ENCODE peak calls at places on chromosomes 11 and 22, in five cellular contexts. D is HepG2, R is A549, K is IMR-90, E is K562. W is an unnamed sample.

GRCh38 chr11:73814812-73815211 is 27.1 kb downstream of the MRPL48 start:
- DNase-seq in R (no peak), D (no peak), K (no peak), E (no peak), W (no peak)

GRCh38 chr11:47394322-47395224 is 13.8 kb upstream of the SLC39A13 start:
- DNase-seq in K (peak; percentile 20), E (peak; percentile 67), D (peak; percentile 38), R (no peak), W (no peak)

GRCh38 chr11:104163100-104164027 is 583 bp downstream of the PDGFD start:
- DNase-seq in E (no peak), D (no peak), R (peak; percentile 15), K (peak; percentile 20), W (peak; percentile 61)

GRCh38 chr11:126436209-126436608 is 80.7 kb downstream of the ST3GAL4 start:
- DNase-seq in D (no peak), R (no peak), E (no peak), K (no peak), W (no peak)

GRCh38 chr11:30244255-30244654 is 13.4 kb downstream of the FSHB start:
- DNase-seq in R (peak; percentile 4), E (no peak), K (peak; percentile 58), D (no peak), W (no peak)

GRCh38 chr11:109864161-109864661 is 229.0 kb upstream of the ZC3H12C start:
- DNase-seq in K (no peak), E (no peak), D (no peak), R (no peak), W (no peak)

GRCh38 chr22:50665738-50666137 is 6.9 kb upstream of the SHANK3 start:
- DNase-seq in E (no peak), R (no peak), K (no peak), D (no peak), W (no peak)

GRCh38 chr11:61626580-61627380 is 45.9 kb upstream of the SYT7 start:
- DNase-seq in E (no peak), R (no peak), K (peak; percentile 36), D (peak; percentile 34), W (no peak)

GRCh38 chr11:59012106-59012941 is 73.0 kb downstream of the GLYATL1 start:
- DNase-seq in R (no peak), E (no peak), K (no peak), D (no peak), W (no peak)

GRCh38 chr11:134098566-134099184 is 29.8 kb downstream of the JAM3 start:
- DNase-seq in E (peak; percentile 2), R (no peak), D (peak; percentile 18), K (no peak), W (no peak)
- TF ChIP-seq MAFK in E (no peak), R (no peak), D (no peak), K (no peak), W (no peak)

DNA sequence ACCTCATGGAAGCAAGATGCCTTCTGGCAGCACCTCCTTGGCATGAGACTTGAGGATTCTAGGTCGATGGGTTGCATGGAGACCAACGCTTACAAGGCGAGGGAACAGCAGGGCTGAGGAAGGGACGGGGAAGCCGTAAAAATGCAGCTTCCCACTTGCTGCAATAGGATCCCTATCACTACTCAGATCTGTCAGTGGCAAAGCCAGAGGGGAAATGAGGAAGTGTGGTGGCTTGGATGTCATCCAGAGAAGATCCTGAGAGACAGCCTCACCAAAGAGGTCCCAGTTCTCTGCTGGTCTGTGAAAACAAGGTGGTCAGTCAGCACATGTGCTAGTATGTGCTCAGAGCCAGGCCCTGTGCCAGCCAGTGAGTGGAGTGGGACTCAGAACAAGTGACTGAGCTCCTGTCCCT is 22.2 kb downstream of the CYB5R2 start:
- DNase-seq in D (no peak), K (peak; percentile 13), E (peak; percentile 20), R (no peak), W (no peak)
- TF ChIP-seq MAFK in D (no peak), K (no peak), E (no peak), R (no peak), W (no peak)

GRCh38 chr11:82229346-82229745 is 504.3 kb downstream of the FAM181B start:
- DNase-seq in R (no peak), D (peak; percentile 12), K (no peak), E (peak; percentile 4), W (no peak)
- TF ChIP-seq MAFK in R (no peak), D (no peak), K (no peak), E (no peak), W (no peak)

GRCh38 chr22:47690586-47690985 is 928.1 kb downstream of the TBC1D22A start:
- DNase-seq in D (no peak), K (no peak), E (no peak), R (no peak), W (peak; percentile 22)

GRCh38 chr22:47691152-47691895 is 928.9 kb downstream of the TBC1D22A start:
- DNase-seq in K (no peak), R (no peak), D (no peak), E (no peak), W (no peak)

GRCh38 chr22:47693606-47694005 is 931.2 kb downstream of the TBC1D22A start:
- DNase-seq in K (no peak), E (no peak), R (no peak), D (no peak), W (peak; percentile 16)

GRCh38 chr22:47694536-47694935 is 932.1 kb downstream of the TBC1D22A start:
- DNase-seq in R (no peak), D (no peak), K (no peak), E (no peak), W (peak; percentile 0)

DNA sequence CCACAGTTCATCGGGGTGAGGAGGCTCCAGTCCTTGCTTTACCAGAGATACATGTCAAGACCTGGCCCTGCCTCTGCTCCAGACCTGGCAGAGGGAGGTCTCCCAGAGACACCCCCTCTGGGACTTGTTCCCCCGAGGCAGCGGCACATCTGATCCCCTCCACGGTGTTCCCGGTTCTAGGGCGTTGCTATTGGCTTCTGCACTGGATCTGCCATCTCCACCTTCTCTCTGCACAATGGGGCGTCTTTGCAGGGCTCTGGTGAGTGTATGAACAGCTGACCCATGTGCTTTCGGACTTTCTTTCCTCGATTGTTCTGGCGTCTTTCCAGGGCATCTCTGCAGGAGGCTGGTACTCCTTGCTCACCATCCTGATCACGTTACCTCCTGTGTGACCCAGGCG is 930.4 kb downstream of the TBC1D22A start:
- DNase-seq in D (no peak), E (no peak), R (no peak), K (no peak), W (peak; percentile 19)
- TF ChIP-seq MAFK in D (no peak), E (no peak), R (no peak), K (no peak), W (no peak)

GRCh38 chr11:70107191-70107590 is 29.1 kb downstream of the ANO1 start:
- DNase-seq in E (no peak), R (no peak), D (no peak), K (no peak), W (no peak)

GRCh38 chr11:70106757-70107156 is 28.6 kb downstream of the ANO1 start:
- DNase-seq in R (no peak), E (no peak), K (no peak), D (no peak), W (no peak)

GRCh38 chr11:70105369-70105754 is 27.2 kb downstream of the ANO1 start:
- DNase-seq in K (no peak), D (no peak), E (no peak), R (no peak), W (no peak)

GRCh38 chr11:70104961-70105360 is 26.8 kb downstream of the ANO1 start:
- DNase-seq in K (no peak), D (no peak), R (no peak), E (no peak), W (no peak)

GRCh38 chr11:70105755-70106571 is 27.8 kb downstream of the ANO1 start:
- DNase-seq in R (no peak), K (no peak), E (no peak), D (no peak), W (no peak)
- TF ChIP-seq MAFK in R (no peak), K (no peak), E (no peak), D (no peak), W (no peak)

GRCh38 chr11:86891020-86891419 is 64.2 kb downstream of the FZD4 start:
- DNase-seq in D (no peak), K (no peak), R (no peak), E (no peak), W (no peak)
- TF ChIP-seq MAFK in D (no peak), K (no peak), R (no peak), E (no peak), W (no peak)

GRCh38 chr11:108793138-108793537 is 128.3 kb downstream of the DDX10 start:
- DNase-seq in E (no peak), K (no peak), D (no peak), R (no peak), W (no peak)

GRCh38 chr11:108788565-108789199 is 123.8 kb downstream of the DDX10 start:
- DNase-seq in R (no peak), K (peak; percentile 41), E (peak; percentile 29), D (peak; percentile 25), W (no peak)

GRCh38 chr11:108787105-108787504 is 122.2 kb downstream of the DDX10 start:
- DNase-seq in D (no peak), E (no peak), R (no peak), K (no peak), W (no peak)

GRCh38 chr11:108793611-108794010 is 128.7 kb downstream of the DDX10 start:
- DNase-seq in R (no peak), K (no peak), E (no peak), D (no peak), W (no peak)

DNA sequence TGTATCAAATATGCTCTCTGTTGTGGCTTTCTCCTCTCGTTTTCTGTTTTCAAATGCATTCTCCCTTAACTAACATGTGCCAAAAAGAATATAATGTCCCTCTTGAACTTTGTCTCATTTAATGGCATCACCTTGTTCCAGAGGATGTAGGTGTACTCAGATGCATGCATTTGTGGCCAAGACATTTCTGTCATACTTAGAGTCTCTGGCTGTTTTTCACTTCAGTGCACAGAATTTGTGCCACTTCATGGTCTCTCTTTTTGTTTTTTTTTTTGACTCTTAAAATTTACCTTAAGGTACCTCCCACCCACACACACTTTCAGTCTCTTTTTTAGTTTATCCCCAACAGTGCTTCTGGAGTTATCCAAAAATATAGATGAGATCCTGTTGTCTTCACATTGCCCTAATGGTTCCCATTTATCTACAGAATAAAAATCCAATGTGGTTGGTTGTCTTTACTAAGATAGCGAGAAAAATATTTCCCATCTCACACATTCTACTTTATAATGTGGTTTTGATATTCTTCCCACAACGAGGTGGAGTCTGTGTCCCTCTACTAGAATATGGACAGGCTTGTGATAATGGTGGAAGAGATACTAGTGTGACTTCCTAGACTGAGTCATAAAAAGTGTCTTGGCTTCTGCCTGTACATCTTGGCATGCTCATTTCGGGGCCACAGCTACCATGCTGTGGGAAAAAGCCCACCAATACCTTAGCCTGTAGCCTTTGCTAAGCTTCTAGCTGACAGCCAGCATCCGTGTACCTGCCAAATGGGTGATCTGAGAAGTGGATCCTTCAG is 125.8 kb downstream of the DDX10 start:
- DNase-seq in D (no peak), K (no peak), E (no peak), R (no peak), W (no peak)
- TF ChIP-seq MAFK in D (no peak), K (no peak), E (no peak), R (no peak), W (no peak)

DNA sequence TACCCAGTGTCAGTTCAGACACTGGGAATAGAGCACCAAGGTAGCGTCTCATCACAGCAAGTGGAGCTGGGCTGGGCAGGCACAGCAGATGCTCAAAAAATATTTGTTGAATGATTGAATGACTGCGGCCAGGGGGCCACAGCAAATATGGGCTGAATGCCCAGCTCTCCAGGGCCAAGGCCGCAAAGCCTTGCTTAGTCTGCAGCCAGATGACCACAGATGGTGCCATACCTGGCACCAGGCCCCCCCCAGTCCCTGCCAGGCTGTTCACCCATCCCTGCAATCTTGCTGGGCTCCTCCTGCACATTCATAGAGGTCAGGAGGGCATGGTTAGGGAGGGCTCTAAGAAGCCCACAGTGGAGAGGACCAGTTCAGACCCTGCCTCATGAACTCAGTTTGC is 32.9 kb downstream of the ZC3H7B start:
- DNase-seq in R (no peak), D (no peak), K (no peak), E (no peak), W (no peak)
- TF ChIP-seq MAFK in R (no peak), D (no peak), K (no peak), E (no peak), W (no peak)

GRCh38 chr11:70538641-70539359 is 140.5 kb downstream of the CTTN start:
- DNase-seq in K (no peak), D (no peak), E (no peak), R (no peak), W (no peak)
- TF ChIP-seq MAFK in K (no peak), D (no peak), E (no peak), R (no peak), W (no peak)